ENCODE peak calls at places on chromosomes 11 and 22, in four cellular contexts. R, M, U and O are unnamed samples. For H3K27me3, the result is how much of the 10 kb centered on the place peaks cover.

GRCh38 chr11:109027851-109028250 is 363.0 kb downstream of the DDX10 start:
- DNase-seq in R (no peak), M (no peak), U (no peak), O (no peak)

GRCh38 chr11:85483861-85484260 is 143.3 kb downstream of the DLG2 start:
- DNase-seq in R (peak), M (no peak), U (no peak), O (no peak)

GRCh38 chr11:1872267-1872985 is 19.3 kb downstream of the PRR33 start:
- DNase-seq in R (no peak), M (no peak), U (no peak), O (no peak)

GRCh38 chr11:11620966-11621880 is 582 bp downstream of the GALNT18 start:
- DNase-seq in R (peak), M (no peak), U (no peak), O (no peak)

GRCh38 chr22:37100589-37101127 is 8.9 kb downstream of the TMPRSS6 start:
- DNase-seq in R (no peak), M (no peak), U (no peak), O (no peak)

GRCh38 chr11:106389096-106389495 is 311.6 kb downstream of the AASDHPPT start:
- DNase-seq in R (no peak), M (no peak), U (no peak), O (peak)

GRCh38 chr11:36009469-36009868 is 65.6 kb downstream of the LDLRAD3 start:
- DNase-seq in R (no peak), M (no peak), U (no peak), O (no peak)

GRCh38 chr11:3950996-3951662 is 95.7 kb downstream of the STIM1 start:
- DNase-seq in R (peak), M (no peak), U (no peak), O (peak)

GRCh38 chr11:105647780-105648179 is 37.9 kb downstream of the GRIA4 start:
- DNase-seq in R (no peak), M (no peak), U (no peak), O (no peak)

GRCh38 chr11:553949-554398 is 6.6 kb downstream of the LMNTD2 start:
- DNase-seq in R (no peak), M (no peak), U (no peak), O (no peak)

GRCh38 chr11:103322861-103323260 is 213.6 kb downstream of the DYNC2H1 start:
- DNase-seq in R (no peak), M (no peak), U (no peak), O (no peak)

GRCh38 chr11:123357990-123358827 is 71.9 kb upstream of the GRAMD1B start:
- DNase-seq in R (peak), M (no peak), U (peak), O (peak)

GRCh38 chr11:58762284-58763119 is 30.8 kb upstream of the GLYAT start:
- DNase-seq in R (peak), M (no peak), U (no peak), O (no peak)

GRCh38 chr11:67435727-67436458 is 1.6 kb downstream of the PTPRCAP start:
- DNase-seq in R (no peak), M (no peak), U (no peak), O (no peak)

GRCh38 chr11:116732740-116733385 is 39.9 kb downstream of the BUD13 start:
- DNase-seq in R (peak), M (peak), U (peak), O (peak)

GRCh38 chr11:47186937-47187681 is 875 bp upstream of the PACSIN3 start:
- DNase-seq in R (peak), M (no peak), U (peak), O (peak)

GRCh38 chr22:23715811-23716355 is 25.1 kb downstream of the RGL4 start:
- DNase-seq in R (no peak), M (no peak), U (no peak), O (no peak)

GRCh38 chr11:64291746-64292457 is 800 bp downstream of the KCNK4 start:
- DNase-seq in R (no peak), M (no peak), U (no peak), O (no peak)

GRCh38 chr11:79708319-79708928 is 267.6 kb upstream of the TENM4 start:
- DNase-seq in R (peak), M (no peak), U (peak), O (peak)

GRCh38 chr11:35588627-35589026 is 29.6 kb upstream of the FJX1 start:
- DNase-seq in R (no peak), M (no peak), U (no peak), O (no peak)

GRCh38 chr11:6391548-6392134 is 1.4 kb downstream of the SMPD1 start:
- DNase-seq in R (no peak), M (no peak), U (no peak), O (no peak)

GRCh38 chr11:100925935-100926334 is 203.7 kb downstream of the PGR start:
- DNase-seq in R (no peak), M (no peak), U (no peak), O (peak)

GRCh38 chr22:39332441-39333064 is 13.1 kb upstream of the RPL3 start:
- DNase-seq in R (no peak), M (no peak), U (no peak), O (no peak)

GRCh38 chr11:123702137-123702536 is 39.3 kb downstream of the ZNF202 start:
- DNase-seq in R (no peak), M (no peak), U (no peak), O (no peak)

GRCh38 chr11:43933608-43934358 is 8.7 kb upstream of the C11orf96 start:
- DNase-seq in R (no peak), M (no peak), U (no peak), O (no peak)
- H3K14ac ChIP-seq in R (no peak), M (no peak), U (no peak), O (no peak)

GRCh38 chr11:66365711-66366619 is 5.6 kb downstream of the SLC29A2 start:
- DNase-seq in R (no peak), M (no peak), U (no peak), O (no peak)
- H3K27me3 ChIP-seq in R (under half), M (under half), U (under half), O (under half)

GRCh38 chr11:9853929-9854557 is 190.2 kb downstream of the SWAP70 start:
- DNase-seq in R (no peak), M (no peak), U (no peak), O (no peak)
- H3K14ac ChIP-seq in R (no peak), M (no peak), U (no peak), O (no peak)

GRCh38 chr11:131002145-131002544 is 85.9 kb upstream of the SNX19 start:
- DNase-seq in R (no peak), M (no peak), U (no peak), O (no peak)
- H3K27me3 ChIP-seq in R (under half), M (under half), U (under half), O (under half)

GRCh38 chr22:50563410-50564160 is 866 bp upstream of the SYCE3 start:
- DNase-seq in R (no peak), M (no peak), U (no peak), O (no peak)
- H3K14ac ChIP-seq in R (no peak), M (no peak), U (no peak), O (peak)

GRCh38 chr11:83858694-83859093 is 572.5 kb upstream of the CCDC90B start:
- DNase-seq in R (no peak), M (no peak), U (no peak), O (no peak)

GRCh38 chr11:83852012-83852411 is 565.8 kb upstream of the CCDC90B start:
- DNase-seq in R (no peak), M (no peak), U (no peak), O (no peak)

GRCh38 chr11:83847635-83848034 is 561.5 kb upstream of the CCDC90B start:
- DNase-seq in R (no peak), M (no peak), U (no peak), O (no peak)

GRCh38 chr11:83855237-83855636 is 569.1 kb upstream of the CCDC90B start:
- DNase-seq in R (no peak), M (no peak), U (no peak), O (no peak)

GRCh38 chr11:83852775-83853442 is 566.7 kb upstream of the CCDC90B start:
- DNase-seq in R (no peak), M (no peak), U (no peak), O (no peak)
- H3K27me3 ChIP-seq in R (under half), M (under half), U (under half), O (under half)

GRCh38 chr22:38181453-38182200 is at the start of gene PLA2G6:
- DNase-seq in R (peak), M (peak), U (peak), O (peak)

GRCh38 chr22:38177044-38177443 is 4.6 kb downstream of the PLA2G6 start:
- DNase-seq in R (no peak), M (no peak), U (no peak), O (no peak)

GRCh38 chr22:38177926-38178604 is 3.6 kb downstream of the PLA2G6 start:
- DNase-seq in R (peak), M (no peak), U (no peak), O (peak)

GRCh38 chr22:38184788-38185187 is 3.2 kb upstream of the PLA2G6 start:
- DNase-seq in R (no peak), M (no peak), U (no peak), O (no peak)

DNA sequence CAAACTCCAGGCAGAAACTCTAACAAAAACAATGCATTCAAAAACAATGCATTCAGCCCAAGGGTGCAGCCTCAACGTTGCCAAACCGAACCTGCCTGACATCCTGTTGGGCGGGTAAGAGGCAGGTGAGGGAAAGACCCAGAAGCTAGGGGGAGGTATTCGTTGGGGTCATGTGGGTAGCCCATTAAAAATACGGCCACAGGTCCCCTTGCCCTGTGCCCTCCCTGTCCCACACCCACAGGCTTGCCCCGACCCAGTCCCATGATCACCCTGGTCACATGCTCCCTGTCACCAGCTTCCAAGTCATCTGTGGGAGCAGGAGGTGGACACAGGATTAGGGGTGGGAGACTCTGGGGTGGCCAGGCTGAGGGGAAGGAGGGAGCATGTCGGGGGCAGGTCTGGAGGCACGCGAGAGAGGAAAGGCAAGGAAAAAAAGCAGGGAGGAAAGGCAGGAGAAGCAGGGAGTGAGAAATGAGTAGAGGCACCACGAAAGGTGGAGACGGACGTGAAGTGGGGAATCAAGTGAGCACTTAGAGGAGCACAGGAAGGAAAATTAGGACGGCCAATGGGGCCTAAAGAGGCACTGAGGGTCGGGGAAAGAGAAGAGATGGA is 683 bp downstream of the PLA2G6 start:
- DNase-seq in R (no peak), M (no peak), U (no peak), O (peak)
- H3K14ac ChIP-seq in R (no peak), M (no peak), U (peak), O (peak)

DNA sequence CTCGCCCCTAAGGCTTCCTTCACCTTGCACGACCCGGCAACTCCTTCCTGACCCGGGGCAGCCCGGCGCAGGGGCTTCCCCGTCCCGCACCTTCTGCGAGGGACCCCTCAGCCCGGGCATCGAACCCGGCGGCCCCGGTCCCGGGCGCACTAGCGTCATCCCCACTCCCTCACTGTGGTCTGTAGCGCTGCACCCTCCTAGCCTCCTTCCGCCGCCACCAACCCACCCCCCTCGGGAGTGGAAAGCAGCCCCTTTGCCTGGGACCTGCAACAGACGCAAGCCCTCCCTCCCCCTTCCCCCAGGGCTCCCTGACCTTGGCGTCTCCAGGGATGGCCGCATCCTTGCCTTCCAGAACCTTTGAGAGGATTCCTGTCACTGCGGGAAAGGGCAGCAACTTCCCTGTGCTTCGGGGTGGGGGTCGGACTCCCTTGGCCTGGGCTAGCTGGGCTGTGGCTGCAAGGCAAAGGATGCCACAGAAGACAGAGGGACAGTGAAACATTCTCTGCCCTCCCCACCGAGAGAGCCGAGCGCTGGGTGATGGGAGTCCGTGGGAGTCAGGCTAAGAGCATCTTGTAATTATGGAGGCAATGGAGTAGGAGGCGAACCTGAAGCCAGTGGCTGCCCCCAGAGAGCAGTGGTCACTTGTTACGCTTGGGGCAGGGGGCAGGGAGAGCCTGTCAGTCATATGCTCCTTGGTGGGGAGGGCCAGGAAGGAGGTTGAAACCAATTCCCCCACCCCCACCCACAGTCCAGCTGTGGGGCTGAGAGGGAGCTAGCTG is 835 bp downstream of the TMEM132A start:
- DNase-seq in R (no peak), M (no peak), U (no peak), O (peak)
- H3K27me3 ChIP-seq in R (under half), M (under half), U (under half), O (under half)

GRCh38 chr22:30201970-30202369 is 44.6 kb downstream of the LIF start:
- DNase-seq in R (no peak), M (no peak), U (no peak), O (no peak)

GRCh38 chr22:30205281-30206115 is 41.1 kb downstream of the LIF start:
- DNase-seq in R (no peak), M (no peak), U (no peak), O (peak)

GRCh38 chr22:30204015-30204741 is 42.4 kb downstream of the LIF start:
- DNase-seq in R (no peak), M (no peak), U (no peak), O (no peak)

GRCh38 chr22:30204742-30205111 is 41.8 kb downstream of the LIF start:
- DNase-seq in R (no peak), M (no peak), U (no peak), O (no peak)

GRCh38 chr22:30202531-30203006 is 44.0 kb downstream of the LIF start:
- DNase-seq in R (no peak), M (no peak), U (no peak), O (no peak)
- H3K14ac ChIP-seq in R (no peak), M (no peak), U (no peak), O (no peak)